ENCODE peak calls at places on chromosomes 13 and 19, in seven cellular contexts. W is ovary, S is suprapubic skin, L is uterus, U is lower leg skin, D is body of pancreas, Z is psoas muscle. J is an unnamed sample.

GRCh38 chr13:33911521-33911920 is 93.6 kb downstream of the RFC3 start:
- DNase-seq in W (no peak), S (no peak), L (no peak), U (no peak), D (no peak), Z (no peak), J (no peak)

GRCh38 chr19:29273000-29273691 is 60.2 kb upstream of the UQCRFS1 start:
- DNase-seq in W (no peak), S (no peak), L (no peak), U (peak), D (no peak), Z (no peak), J (no peak)

GRCh38 chr19:50051964-50052363 is 26.2 kb downstream of the ZNF473 start:
- DNase-seq in W (no peak), S (no peak), L (no peak), U (no peak), D (no peak), Z (no peak), J (no peak)

GRCh38 chr19:38543807-38544568 is 73.8 kb downstream of the MAP4K1 start:
- DNase-seq in W (peak), S (no peak), L (peak), U (no peak), D (peak), Z (peak), J (peak)

GRCh38 chr19:29263305-29264080 is 50.5 kb upstream of the UQCRFS1 start:
- DNase-seq in W (peak), S (no peak), L (peak), U (peak), D (peak), Z (peak), J (peak)

GRCh38 chr13:38308736-38309135 is 40.9 kb upstream of the UFM1 start:
- DNase-seq in W (no peak), S (no peak), L (no peak), U (no peak), D (no peak), Z (no peak), J (no peak)

GRCh38 chr13:34076319-34076718 is 258.4 kb downstream of the RFC3 start:
- DNase-seq in W (no peak), S (no peak), L (no peak), U (no peak), D (no peak), Z (no peak), J (no peak)

GRCh38 chr19:49335071-49335783 is at the start of gene CD37:
- DNase-seq in W (no peak), S (no peak), L (no peak), U (peak), D (no peak), Z (no peak), J (no peak)

GRCh38 chr13:36193151-36193855 is 21.1 kb downstream of the SOHLH2 start:
- DNase-seq in W (no peak), S (no peak), L (no peak), U (no peak), D (no peak), Z (no peak), J (no peak)

GRCh38 chr13:98994896-98995295 is 17.0 kb upstream of the DOCK9 start:
- DNase-seq in W (no peak), S (no peak), L (no peak), U (no peak), D (no peak), Z (no peak), J (no peak)

GRCh38 chr13:78317030-78317429 is 286.3 kb downstream of the POU4F1 start:
- DNase-seq in W (no peak), S (no peak), L (no peak), U (no peak), D (no peak), Z (no peak), J (peak)

GRCh38 chr13:32737679-32738078 is 151.4 kb downstream of the PDS5B start:
- DNase-seq in W (no peak), S (no peak), L (no peak), U (no peak), D (no peak), Z (no peak), J (no peak)
- H3K4me3 ChIP-seq in W (no peak), S (peak), L (no peak), U (no peak), D (no peak), Z (peak), J (peak)

GRCh38 chr13:89550842-89551422 is 1796.6 kb upstream of the MIR17HG start:
- DNase-seq in W (no peak), S (no peak), L (no peak), U (no peak), D (no peak), Z (no peak), J (peak)
- H3K4me3 ChIP-seq in W (no peak), S (no peak), L (no peak), U (no peak), D (no peak), Z (no peak), J (no peak)

DNA sequence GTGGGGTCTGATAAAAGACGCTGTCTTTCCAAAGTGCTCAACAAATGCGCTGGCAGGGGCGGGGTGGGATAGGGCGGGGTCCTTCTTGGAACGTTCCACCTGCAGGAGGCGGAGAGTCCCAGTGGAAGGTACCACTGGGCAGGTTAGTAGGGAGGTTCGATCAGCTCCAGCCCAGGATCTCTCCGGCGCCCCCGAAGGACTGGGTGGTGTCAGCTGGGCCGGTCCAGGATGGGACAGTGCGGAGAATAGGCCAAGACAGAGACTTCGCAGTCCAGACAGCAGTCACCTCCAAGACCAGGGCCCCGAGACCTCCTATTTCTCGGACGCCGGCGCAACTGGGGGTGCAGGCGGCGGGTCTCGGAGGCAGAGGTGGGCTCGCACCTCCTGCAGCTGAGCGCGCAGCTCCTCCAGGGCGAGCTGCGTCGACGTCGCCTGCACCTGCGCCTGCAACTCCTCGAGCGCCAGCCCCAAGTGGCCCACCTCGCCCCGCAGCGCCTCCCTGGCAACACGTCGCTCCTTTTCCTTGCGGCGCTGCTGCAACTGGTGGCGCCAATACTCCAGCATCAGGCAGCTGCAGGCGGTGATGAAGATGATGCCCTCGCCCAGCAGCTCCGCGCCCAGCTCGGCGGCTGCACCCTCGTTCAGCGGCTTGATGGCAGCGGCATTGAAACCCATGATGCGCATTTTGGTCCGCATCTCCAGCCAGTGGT is 21.6 kb downstream of the VASP start:
- DNase-seq in W (no peak), S (no peak), L (no peak), U (no peak), D (peak), Z (peak), J (peak)
- H3K4me3 ChIP-seq in W (peak), S (peak), L (no peak), U (no peak), D (no peak), Z (peak), J (peak)

DNA sequence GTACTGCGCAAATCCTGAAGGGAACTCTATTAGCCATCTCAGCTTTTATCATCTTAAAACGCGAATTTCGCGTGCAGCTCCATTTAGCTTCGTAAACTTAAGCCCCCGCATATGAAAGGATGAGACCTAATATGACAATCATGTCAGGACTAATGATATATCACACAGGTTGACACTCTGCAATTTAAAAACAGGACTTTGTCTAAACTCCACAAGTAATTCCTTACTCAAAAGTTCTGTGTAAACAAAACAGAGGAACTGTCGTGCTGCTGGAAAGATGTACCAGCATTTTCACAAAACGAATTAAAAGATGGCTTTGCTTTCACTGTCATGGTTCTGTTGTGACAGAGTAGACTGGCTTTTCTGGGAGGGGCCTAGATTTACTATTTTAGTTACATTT is 747 bp downstream of the LACC1 start:
- DNase-seq in W (no peak), S (no peak), L (no peak), U (no peak), D (no peak), Z (no peak), J (no peak)
- H3K4me3 ChIP-seq in W (peak), S (peak), L (no peak), U (no peak), D (peak), Z (peak), J (no peak)

GRCh38 chr19:48279747-48280146 is 9.9 kb downstream of the ZNF114 start:
- DNase-seq in W (no peak), S (no peak), L (no peak), U (no peak), D (no peak), Z (no peak), J (no peak)
- H3K4me3 ChIP-seq in W (no peak), S (no peak), L (no peak), U (no peak), D (no peak), Z (no peak), J (no peak)

GRCh38 chr13:67986234-67986633 is 756.1 kb upstream of the PCDH9 start:
- DNase-seq in W (no peak), S (no peak), L (no peak), U (no peak), D (no peak), Z (no peak), J (no peak)

GRCh38 chr13:67996101-67996500 is 766.0 kb upstream of the PCDH9 start:
- DNase-seq in W (no peak), S (no peak), L (no peak), U (no peak), D (no peak), Z (no peak), J (no peak)

DNA sequence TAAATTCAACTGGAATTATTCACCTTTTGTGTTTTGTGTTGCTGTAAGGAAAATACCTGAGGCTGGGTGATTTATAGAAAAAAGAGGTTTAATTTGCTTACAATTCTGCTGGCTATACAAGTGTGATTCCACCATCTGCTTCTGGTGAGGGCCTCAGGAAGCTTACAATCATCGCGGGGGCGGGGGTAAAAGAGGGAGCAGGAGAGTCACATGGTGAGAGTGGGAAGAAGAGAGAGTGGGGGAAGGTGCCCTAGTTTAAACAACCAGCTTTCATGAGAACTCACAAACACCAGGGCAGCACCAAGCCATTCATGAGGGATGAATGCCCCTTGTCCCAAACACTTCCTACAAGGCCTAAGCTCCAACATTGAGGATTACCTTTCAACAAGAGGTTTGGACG is 760.7 kb upstream of the PCDH9 start:
- DNase-seq in W (no peak), S (no peak), L (no peak), U (no peak), D (no peak), Z (no peak), J (no peak)
- H3K4me3 ChIP-seq in W (no peak), S (no peak), L (no peak), U (no peak), D (no peak), Z (no peak), J (no peak)

GRCh38 chr19:35468637-35469036 is 20.6 kb downstream of the FFAR2 start:
- DNase-seq in W (peak), S (no peak), L (no peak), U (no peak), D (peak), Z (no peak), J (peak)
- H3K4me3 ChIP-seq in W (no peak), S (no peak), L (no peak), U (no peak), D (no peak), Z (no peak), J (no peak)

DNA sequence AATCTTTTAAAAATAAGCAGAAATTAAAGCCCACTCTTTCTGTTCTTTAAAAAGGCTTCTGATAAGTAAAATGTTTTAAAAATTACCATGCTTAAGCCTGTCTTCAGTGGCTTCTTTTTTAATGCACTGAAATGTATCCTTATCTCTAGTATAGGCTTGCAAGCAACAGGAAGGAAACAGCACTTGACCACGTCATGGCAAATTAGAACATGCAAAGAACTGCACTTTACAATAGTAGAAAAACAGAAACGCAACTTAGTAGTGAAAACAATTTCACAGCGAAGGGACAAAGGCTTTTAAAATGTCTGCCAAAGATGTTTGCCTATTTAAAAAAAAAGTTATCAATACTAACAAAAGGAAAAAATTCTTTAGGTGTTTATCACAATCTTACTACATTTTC is 36.3 kb downstream of the ELF1 start:
- DNase-seq in W (peak), S (no peak), L (no peak), U (no peak), D (peak), Z (no peak), J (peak)
- H3K4me3 ChIP-seq in W (peak), S (peak), L (no peak), U (no peak), D (no peak), Z (peak), J (peak)

GRCh38 chr13:73063166-73063565 is 4.4 kb downstream of the KLF5 start:
- DNase-seq in W (no peak), S (no peak), L (no peak), U (no peak), D (no peak), Z (no peak), J (no peak)

GRCh38 chr13:73062368-73062767 is 3.6 kb downstream of the KLF5 start:
- DNase-seq in W (no peak), S (no peak), L (no peak), U (no peak), D (no peak), Z (no peak), J (no peak)

GRCh38 chr13:73069206-73069815 is 10.5 kb downstream of the KLF5 start:
- DNase-seq in W (no peak), S (no peak), L (no peak), U (no peak), D (no peak), Z (no peak), J (no peak)

GRCh38 chr13:73064991-73065390 is 6.2 kb downstream of the KLF5 start:
- DNase-seq in W (no peak), S (no peak), L (no peak), U (no peak), D (no peak), Z (no peak), J (no peak)

GRCh38 chr13:73065665-73066350 is 7.0 kb downstream of the KLF5 start:
- DNase-seq in W (no peak), S (no peak), L (no peak), U (no peak), D (peak), Z (no peak), J (no peak)
- H3K4me3 ChIP-seq in W (no peak), S (peak), L (no peak), U (no peak), D (no peak), Z (no peak), J (no peak)

DNA sequence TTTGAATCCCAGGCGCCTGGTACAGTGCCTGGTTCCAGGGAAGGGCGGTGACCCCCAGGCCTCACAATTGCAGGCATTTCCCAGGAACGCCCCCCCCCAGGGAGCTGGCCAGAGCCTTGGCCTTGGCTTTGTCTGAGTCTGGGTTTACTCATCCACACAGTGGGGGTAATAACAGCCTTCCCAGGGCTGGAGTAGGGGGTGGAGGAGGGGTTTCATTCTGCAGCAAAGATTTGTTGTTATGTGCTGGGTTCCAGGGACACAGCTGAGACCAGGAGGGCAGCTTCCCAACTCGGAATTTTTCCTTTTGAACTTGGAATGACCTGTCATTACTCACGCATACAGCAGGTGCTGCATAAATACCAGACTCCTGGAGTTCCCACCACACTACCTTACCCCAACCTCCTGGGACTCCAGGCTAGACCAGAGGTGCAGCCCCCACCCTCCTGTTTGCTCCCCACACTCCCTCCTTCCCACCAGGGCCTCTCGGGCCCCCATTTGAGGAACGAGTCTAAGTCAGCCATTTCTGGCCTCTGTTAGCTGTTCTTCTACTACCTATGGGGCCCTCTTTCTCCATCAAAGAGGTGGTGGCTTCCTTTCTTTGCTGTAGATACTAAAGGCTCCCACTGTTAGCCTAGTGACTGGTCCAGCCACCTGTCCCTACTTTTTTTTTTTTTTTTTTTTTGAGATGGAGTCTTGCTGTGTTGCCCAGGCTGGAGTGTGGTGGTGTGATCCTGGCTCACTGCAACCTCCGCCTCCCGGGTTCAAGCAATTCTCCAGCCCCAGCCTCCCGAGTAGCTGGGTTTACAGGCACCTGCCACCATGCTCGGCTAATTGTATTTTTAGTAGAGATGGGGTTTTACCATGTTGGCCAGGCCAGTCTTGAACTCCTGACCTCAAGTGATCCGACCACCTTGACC is 1.6 kb upstream of the ADAMTS10 start:
- DNase-seq in W (peak), S (peak), L (peak), U (peak), D (peak), Z (peak), J (peak)
- H3K4me3 ChIP-seq in W (no peak), S (no peak), L (no peak), U (no peak), D (no peak), Z (no peak), J (no peak)